ENCODE peak calls at places on chromosome 15, in nine cellular contexts. Y is GM12892, I is IMR-90, B is heart left ventricle, T is sigmoid colon, U is A549, D is erythroblast, V is NB4, P is HCT116. L is an unnamed sample.

GRCh38 chr15:101427606-101428487 is 61.7 kb downstream of the PCSK6 start:
- DNase-seq in Y (no peak), I (no peak), B (no peak), T (no peak), U (no peak), D (no peak), V (no peak), P (no peak), L (no peak)

GRCh38 chr15:91113036-91113435 is 13.0 kb downstream of the SV2B start:
- DNase-seq in Y (no peak), I (no peak), B (no peak), T (no peak), U (no peak), D (no peak), V (no peak), P (no peak), L (no peak)

GRCh38 chr15:53693729-53694533 is 65.5 kb downstream of the WDR72 start:
- DNase-seq in Y (no peak), I (no peak), B (no peak), T (peak), U (no peak), D (no peak), V (no peak), P (no peak), L (no peak)

GRCh38 chr15:72368895-72369294 is 6.9 kb downstream of the HEXA start:
- DNase-seq in Y (no peak), I (no peak), B (no peak), T (no peak), U (no peak), D (no peak), V (peak), P (no peak), L (no peak)

GRCh38 chr15:66294157-66294931 is 976 bp downstream of the DIS3L start:
- DNase-seq in Y (peak), I (peak), B (no peak), T (no peak), U (peak), D (peak), V (no peak), P (no peak), L (peak)

GRCh38 chr15:70602281-70602680 is 161.1 kb downstream of the UACA start:
- DNase-seq in Y (no peak), I (no peak), B (no peak), T (no peak), U (no peak), D (no peak), V (no peak), P (no peak), L (no peak)

GRCh38 chr15:44427756-44428724 is 611 bp downstream of the CTDSPL2 start:
- DNase-seq in Y (no peak), I (peak), B (no peak), T (no peak), U (peak), D (peak), V (peak), P (peak), L (no peak)

GRCh38 chr15:101121511-101122090 is 130.2 kb downstream of the CHSY1 start:
- DNase-seq in Y (no peak), I (peak), B (peak), T (peak), U (no peak), D (peak), V (peak), P (no peak), L (peak)

GRCh38 chr15:39127151-39127815 is 453.6 kb upstream of the THBS1 start:
- DNase-seq in Y (no peak), I (no peak), B (no peak), T (no peak), U (peak), D (peak), V (no peak), P (no peak), L (no peak)

GRCh38 chr15:26037369-26037768 is 174.2 kb upstream of the ATP10A start:
- DNase-seq in Y (no peak), I (no peak), B (no peak), T (no peak), U (no peak), D (no peak), V (no peak), P (no peak), L (no peak)

GRCh38 chr15:43516801-43517353 is 531 bp upstream of the MAP1A start:
- DNase-seq in Y (no peak), I (peak), B (no peak), T (no peak), U (no peak), D (no peak), V (no peak), P (no peak), L (no peak)

GRCh38 chr15:67813104-67813634 is 12.1 kb upstream of the SKOR1 start:
- DNase-seq in Y (no peak), I (no peak), B (no peak), T (peak), U (no peak), D (no peak), V (no peak), P (no peak), L (no peak)

GRCh38 chr15:92612891-92613290 is 42.7 kb downstream of the FAM174B start:
- DNase-seq in Y (no peak), I (no peak), B (no peak), T (peak), U (no peak), D (no peak), V (no peak), P (no peak), L (no peak)

GRCh38 chr15:49570672-49571071 is 49.9 kb downstream of the FAM227B start:
- DNase-seq in Y (no peak), I (no peak), B (no peak), T (no peak), U (no peak), D (no peak), V (no peak), P (no peak), L (no peak)

GRCh38 chr15:63000706-63001105 is 41.8 kb upstream of the TPM1 start:
- DNase-seq in Y (no peak), I (no peak), B (no peak), T (no peak), U (no peak), D (no peak), V (no peak), P (no peak), L (no peak)

GRCh38 chr15:69150336-69150735 is 10.1 kb upstream of the GLCE start:
- DNase-seq in Y (no peak), I (no peak), B (no peak), T (no peak), U (no peak), D (no peak), V (no peak), P (no peak), L (no peak)

GRCh38 chr15:52191207-52191606 is at the start of gene GNB5:
- DNase-seq in Y (no peak), I (no peak), B (no peak), T (no peak), U (no peak), D (no peak), V (no peak), P (no peak), L (no peak)

GRCh38 chr15:57302640-57303257 is 73.6 kb upstream of the CGNL1 start:
- DNase-seq in Y (no peak), I (no peak), B (no peak), T (peak), U (no peak), D (no peak), V (peak), P (no peak), L (no peak)

GRCh38 chr15:35499723-35500122 is 46.2 kb downstream of the DPH6 start:
- DNase-seq in Y (no peak), I (no peak), B (no peak), T (no peak), U (no peak), D (no peak), V (no peak), P (no peak), L (no peak)

GRCh38 chr15:90557147-90557546 is 27.4 kb downstream of the CRTC3 start:
- DNase-seq in Y (no peak), I (peak), B (no peak), T (no peak), U (no peak), D (no peak), V (no peak), P (no peak), L (no peak)

GRCh38 chr15:45116482-45117326 is 2.6 kb downstream of the DUOXA2 start:
- DNase-seq in Y (no peak), I (no peak), B (no peak), T (no peak), U (no peak), D (no peak), V (no peak), P (no peak), L (no peak)

GRCh38 chr15:101813803-101814534 is 2.0 kb downstream of the OR4F15 start:
- DNase-seq in Y (no peak), I (peak), B (no peak), T (no peak), U (peak), D (no peak), V (peak), P (no peak), L (no peak)

GRCh38 chr15:61659571-61660190 is 400.6 kb downstream of the VPS13C start:
- DNase-seq in Y (no peak), I (no peak), B (no peak), T (no peak), U (no peak), D (no peak), V (no peak), P (no peak), L (no peak)

GRCh38 chr15:44492672-44493071 is 44.3 kb upstream of the EIF3J start:
- DNase-seq in Y (no peak), I (no peak), B (no peak), T (no peak), U (no peak), D (no peak), V (no peak), P (no peak), L (no peak)

GRCh38 chr15:85620321-85621044 is 174.2 kb downstream of the KLHL25 start:
- DNase-seq in Y (no peak), I (peak), B (no peak), T (no peak), U (no peak), D (no peak), V (no peak), P (no peak), L (no peak)

GRCh38 chr15:76198456-76199105 is 112.7 kb downstream of the ETFA start:
- DNase-seq in Y (no peak), I (no peak), B (no peak), T (peak), U (no peak), D (no peak), V (no peak), P (no peak), L (no peak)

GRCh38 chr15:76345880-76346665 is 9.5 kb downstream of the ISL2 start:
- DNase-seq in Y (no peak), I (no peak), B (no peak), T (peak), U (no peak), D (no peak), V (no peak), P (no peak), L (peak)

GRCh38 chr15:64892850-64893403 is 18.8 kb upstream of the ANKDD1A start:
- DNase-seq in Y (no peak), I (no peak), B (no peak), T (no peak), U (no peak), D (no peak), V (peak), P (no peak), L (no peak)

GRCh38 chr15:67080900-67081431 is 15.6 kb downstream of the SMAD3 start:
- DNase-seq in Y (no peak), I (peak), B (peak), T (peak), U (peak), D (peak), V (peak), P (no peak), L (peak)

GRCh38 chr15:88243895-88244787 is 12.4 kb downstream of the NTRK3 start:
- DNase-seq in Y (no peak), I (peak), B (no peak), T (no peak), U (peak), D (peak), V (peak), P (peak), L (peak)

GRCh38 chr15:90143176-90143655 is 40.9 kb upstream of the IDH2 start:
- DNase-seq in Y (peak), I (peak), B (peak), T (peak), U (peak), D (peak), V (peak), P (peak), L (peak)

GRCh38 chr15:48144889-48145288 is 24.1 kb downstream of the SLC24A5 start:
- DNase-seq in Y (no peak), I (peak), B (no peak), T (no peak), U (no peak), D (no peak), V (no peak), P (no peak), L (no peak)

GRCh38 chr15:39124925-39125625 is 455.8 kb upstream of the THBS1 start:
- DNase-seq in Y (no peak), I (peak), B (no peak), T (no peak), U (no peak), D (no peak), V (no peak), P (no peak), L (no peak)

GRCh38 chr15:36422631-36423030 is 156.8 kb upstream of the CDIN1 start:
- DNase-seq in Y (no peak), I (no peak), B (no peak), T (no peak), U (no peak), D (no peak), V (no peak), P (no peak), L (no peak)

GRCh38 chr15:48553559-48553958 is 92.0 kb downstream of the FBN1 start:
- DNase-seq in Y (no peak), I (peak), B (no peak), T (no peak), U (no peak), D (no peak), V (no peak), P (no peak), L (no peak)

GRCh38 chr15:47431501-47431900 is 285.8 kb upstream of the SEMA6D start:
- DNase-seq in Y (no peak), I (peak), B (no peak), T (no peak), U (no peak), D (no peak), V (no peak), P (no peak), L (no peak)

DNA sequence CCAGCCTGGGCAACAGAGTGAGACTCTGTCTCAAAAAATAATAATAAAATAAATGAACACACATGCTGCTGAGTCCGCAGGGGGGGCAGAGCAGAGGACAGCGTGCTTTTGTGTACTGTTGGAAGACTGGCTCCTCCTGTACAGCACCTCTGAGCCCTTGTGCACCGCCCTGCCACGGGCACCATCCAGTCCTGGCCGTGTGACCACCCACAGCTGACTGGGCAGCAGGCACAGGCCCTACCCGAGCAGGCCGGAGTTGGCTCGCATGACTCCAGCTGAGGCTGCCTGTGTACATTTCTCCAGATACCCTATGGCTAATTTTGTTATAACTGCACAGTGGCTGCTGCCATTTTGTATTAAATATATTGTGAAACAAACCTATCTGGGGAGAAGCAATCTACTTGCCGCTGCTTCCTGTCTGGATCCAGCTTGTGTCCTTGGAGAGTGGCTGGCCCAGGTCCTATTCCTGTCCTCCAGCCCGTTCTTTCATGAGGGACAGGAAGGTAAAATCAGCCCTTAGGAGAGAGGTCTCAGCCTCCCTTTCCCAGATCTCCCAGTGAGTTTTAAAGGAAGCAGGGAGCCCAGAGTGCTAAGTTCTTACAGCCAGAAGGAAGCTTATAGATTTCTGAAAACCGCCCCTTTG is 14.6 kb downstream of the IVD start:
- DNase-seq in Y (no peak), I (no peak), B (no peak), T (no peak), U (no peak), D (no peak), V (no peak), P (no peak), L (no peak)
- TF ChIP-seq POLR2A in Y (no peak), I (no peak), B (no peak), T (no peak), U (no peak), D (no peak), V (no peak), P (no peak), L (no peak)

GRCh38 chr15:59104912-59105732 is at the start of gene CCNB2:
- DNase-seq in Y (peak), I (peak), B (peak), T (peak), U (peak), D (peak), V (peak), P (peak), L (peak)
- TF ChIP-seq POLR2A in Y (peak), I (peak), B (no peak), T (no peak), U (peak), D (peak), V (peak), P (peak), L (peak)

GRCh38 chr15:40161693-40162401 is 978 bp downstream of the BUB1B start:
- DNase-seq in Y (no peak), I (no peak), B (no peak), T (no peak), U (no peak), D (peak), V (peak), P (no peak), L (no peak)

GRCh38 chr15:40160021-40160420 is 848 bp upstream of the BUB1B start:
- DNase-seq in Y (no peak), I (no peak), B (no peak), T (no peak), U (no peak), D (no peak), V (no peak), P (no peak), L (no peak)

GRCh38 chr15:40163657-40164416 is 3.0 kb downstream of the BUB1B start:
- DNase-seq in Y (no peak), I (no peak), B (no peak), T (no peak), U (no peak), D (no peak), V (no peak), P (no peak), L (no peak)

GRCh38 chr15:40162552-40162951 is 1.7 kb downstream of the BUB1B start:
- DNase-seq in Y (no peak), I (no peak), B (no peak), T (no peak), U (no peak), D (no peak), V (peak), P (no peak), L (no peak)

DNA sequence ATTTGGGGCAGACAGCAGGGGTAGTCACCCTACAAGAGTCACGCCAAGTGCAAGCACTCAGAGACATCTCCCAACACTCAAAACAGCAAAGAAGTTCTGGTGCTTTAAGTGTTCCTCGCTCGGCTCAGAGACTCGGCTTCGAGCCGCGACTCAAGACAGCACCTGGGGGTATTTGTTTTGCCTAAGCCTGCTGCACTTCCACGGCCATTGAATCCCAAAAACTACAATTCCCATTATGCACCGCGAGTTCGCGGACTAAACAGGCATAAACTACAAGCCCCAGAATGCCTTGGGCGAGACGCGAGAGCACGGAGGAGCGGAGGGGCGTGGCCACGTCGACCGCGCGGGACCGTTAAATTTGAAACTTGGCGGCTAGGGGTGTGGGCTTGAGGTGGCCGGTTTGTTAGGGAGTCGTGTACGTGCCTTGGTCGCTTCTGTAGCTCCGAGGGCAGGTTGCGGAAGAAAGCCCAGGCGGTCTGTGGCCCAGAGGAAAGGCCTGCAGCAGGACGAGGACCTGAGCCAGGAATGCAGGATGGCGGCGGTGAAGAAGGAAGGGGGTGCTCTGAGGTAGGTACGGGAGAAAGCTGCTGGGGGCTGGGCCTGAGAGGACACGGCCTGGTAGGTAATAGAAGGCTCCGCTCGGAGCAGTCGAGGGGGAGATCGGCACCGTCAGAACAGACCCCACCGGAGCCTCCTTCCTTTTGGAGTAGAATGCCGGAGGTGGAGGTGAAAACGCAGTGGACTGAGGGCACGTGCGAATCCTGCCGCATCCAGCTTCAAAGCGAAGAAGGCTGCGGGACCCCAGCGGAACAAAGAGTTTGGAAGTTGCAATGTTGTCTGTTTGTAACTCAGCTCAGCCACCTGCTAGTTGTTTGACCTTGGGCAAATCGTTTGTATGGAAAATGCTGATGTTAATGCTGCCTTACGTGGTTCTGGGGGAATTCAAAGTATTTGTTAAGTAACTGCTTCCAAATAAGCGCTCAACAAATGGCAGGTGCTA is at the start of gene BUB1B:
- DNase-seq in Y (peak), I (peak), B (peak), T (peak), U (peak), D (peak), V (peak), P (peak), L (peak)
- TF ChIP-seq POLR2A in Y (peak), I (no peak), B (no peak), T (no peak), U (peak), D (peak), V (peak), P (peak), L (peak)

GRCh38 chr15:95265419-95265997 is 1034.1 kb downstream of the MCTP2 start:
- DNase-seq in Y (no peak), I (no peak), B (no peak), T (no peak), U (no peak), D (no peak), V (no peak), P (no peak), L (no peak)
- TF ChIP-seq POLR2A in Y (no peak), I (no peak), B (no peak), T (no peak), U (no peak), D (no peak), V (no peak), P (no peak), L (no peak)

DNA sequence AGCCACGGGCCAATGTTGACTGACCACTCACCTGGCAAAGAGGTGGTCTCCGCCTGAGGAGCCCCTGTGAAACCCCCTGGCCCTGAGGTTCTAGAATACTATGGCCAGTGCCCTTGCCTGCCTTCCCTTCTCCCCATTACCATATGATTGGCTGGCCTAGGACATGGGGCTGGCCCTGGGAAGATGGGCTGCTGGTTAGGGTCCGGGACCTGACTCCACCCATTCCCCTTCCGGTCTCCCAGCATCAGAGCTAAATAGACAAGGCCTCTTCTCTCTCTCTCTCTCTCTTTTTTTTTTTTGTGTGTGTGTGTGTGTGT is 3.8 kb downstream of the CSK start:
- DNase-seq in Y (no peak), I (no peak), B (no peak), T (peak), U (no peak), D (no peak), V (no peak), P (no peak), L (no peak)
- TF ChIP-seq POLR2A in Y (no peak), I (no peak), B (no peak), T (no peak), U (no peak), D (no peak), V (no peak), P (no peak), L (no peak)